ENCODE peak calls at places on chromosome 21, in seven cellular contexts. L, C, Y, E, T, K and F are unnamed samples.

GRCh38 chr21:42623684-42624083 is 29.7 kb upstream of the PDE9A start:
- DNase-seq in L (no peak), C (no peak), Y (no peak), E (no peak), T (no peak), K (no peak), F (no peak)

GRCh38 chr21:23853796-23854379 is 1753.4 kb downstream of the MRPL39 start:
- DNase-seq in L (peak), C (no peak), Y (no peak), E (no peak), T (no peak), K (peak), F (peak)

GRCh38 chr21:42626171-42626570 is 27.2 kb upstream of the PDE9A start:
- DNase-seq in L (no peak), C (no peak), Y (no peak), E (no peak), T (no peak), K (no peak), F (no peak)

GRCh38 chr21:44415073-44416025 is 40.0 kb upstream of the LRRC3 start:
- DNase-seq in L (no peak), C (no peak), Y (no peak), E (no peak), T (no peak), K (no peak), F (no peak)

GRCh38 chr21:29313662-29314408 is 15.1 kb downstream of the BACH1 start:
- DNase-seq in L (no peak), C (no peak), Y (no peak), E (no peak), T (no peak), K (no peak), F (no peak)

GRCh38 chr21:44931137-44931500 is 8.7 kb upstream of the SLX9 start:
- DNase-seq in L (no peak), C (no peak), Y (no peak), E (no peak), T (no peak), K (peak), F (no peak)

GRCh38 chr21:29748391-29749167 is 191.2 kb downstream of the GRIK1 start:
- DNase-seq in L (no peak), C (no peak), Y (no peak), E (no peak), T (no peak), K (no peak), F (no peak)

GRCh38 chr21:44082648-44083436 is 24.4 kb upstream of the PWP2 start:
- DNase-seq in L (no peak), C (no peak), Y (no peak), E (no peak), T (no peak), K (no peak), F (no peak)

GRCh38 chr21:21114456-21114855 is 116.2 kb downstream of the NCAM2 start:
- DNase-seq in L (no peak), C (no peak), Y (no peak), E (no peak), T (no peak), K (no peak), F (no peak)

GRCh38 chr21:15533618-15534017 is 196.2 kb upstream of the USP25 start:
- DNase-seq in L (no peak), C (no peak), Y (no peak), E (no peak), T (no peak), K (no peak), F (no peak)

GRCh38 chr21:17834639-17835354 is 15.6 kb upstream of the C21orf91 start:
- DNase-seq in L (no peak), C (no peak), Y (no peak), E (no peak), T (no peak), K (no peak), F (peak)

GRCh38 chr21:25350056-25350455 is 257.2 kb downstream of the MRPL39 start:
- DNase-seq in L (no peak), C (no peak), Y (no peak), E (no peak), T (no peak), K (peak), F (no peak)

GRCh38 chr21:41071410-41071809 is 96.5 kb upstream of the BACE2 start:
- DNase-seq in L (no peak), C (no peak), Y (no peak), E (peak), T (no peak), K (peak), F (no peak)

GRCh38 chr21:28220670-28221069 is 772.0 kb downstream of the LTN1 start:
- DNase-seq in L (no peak), C (no peak), Y (no peak), E (no peak), T (no peak), K (no peak), F (no peak)

GRCh38 chr21:36589352-36589971 is 109.5 kb upstream of the SIM2 start:
- DNase-seq in L (peak), C (peak), Y (peak), E (no peak), T (peak), K (peak), F (peak)

GRCh38 chr21:42777064-42777756 is 102.1 kb downstream of the WDR4 start:
- DNase-seq in L (no peak), C (no peak), Y (peak), E (no peak), T (no peak), K (no peak), F (no peak)

GRCh38 chr21:34668803-34669148 is at the start of gene CLIC6:
- DNase-seq in L (no peak), C (no peak), Y (no peak), E (no peak), T (no peak), K (no peak), F (no peak)

GRCh38 chr21:42407476-42407875 is 3.8 kb downstream of the UBASH3A start:
- DNase-seq in L (no peak), C (no peak), Y (no peak), E (no peak), T (no peak), K (no peak), F (no peak)

GRCh38 chr21:25362375-25363267 is 244.7 kb downstream of the MRPL39 start:
- DNase-seq in L (no peak), C (no peak), Y (no peak), E (no peak), T (no peak), K (no peak), F (no peak)

GRCh38 chr21:33973268-33973667 is 57.7 kb upstream of the ATP5PO start:
- DNase-seq in L (no peak), C (no peak), Y (no peak), E (no peak), T (no peak), K (no peak), F (no peak)

GRCh38 chr21:33901421-33902288 is 13.9 kb downstream of the ATP5PO start:
- DNase-seq in L (peak), C (no peak), Y (no peak), E (peak), T (peak), K (peak), F (no peak)

GRCh38 chr21:28723666-28724065 is 269.0 kb downstream of the LTN1 start:
- DNase-seq in L (no peak), C (no peak), Y (no peak), E (no peak), T (no peak), K (no peak), F (no peak)

GRCh38 chr21:41895643-41896493 is 16.7 kb upstream of the PRDM15 start:
- DNase-seq in L (peak), C (no peak), Y (no peak), E (no peak), T (no peak), K (no peak), F (peak)

GRCh38 chr21:36209626-36210171 is 53.1 kb downstream of the DOP1B start:
- DNase-seq in L (peak), C (peak), Y (no peak), E (no peak), T (peak), K (peak), F (no peak)

GRCh38 chr21:43318368-43318767 is 108.6 kb downstream of the SIK1 start:
- DNase-seq in L (no peak), C (no peak), Y (no peak), E (no peak), T (no peak), K (no peak), F (no peak)

GRCh38 chr21:23890652-23891051 is 1716.6 kb downstream of the MRPL39 start:
- DNase-seq in L (peak), C (no peak), Y (no peak), E (no peak), T (no peak), K (no peak), F (no peak)

GRCh38 chr21:35528109-35529042 is 479.3 kb upstream of the RUNX1 start:
- DNase-seq in L (no peak), C (no peak), Y (no peak), E (no peak), T (no peak), K (no peak), F (peak)

GRCh38 chr21:28867401-28867800 is 125.3 kb downstream of the LTN1 start:
- DNase-seq in L (no peak), C (no peak), Y (no peak), E (no peak), T (no peak), K (no peak), F (no peak)

GRCh38 chr21:14321042-14321441 is 61.9 kb downstream of the HSPA13 start:
- DNase-seq in L (no peak), C (no peak), Y (no peak), E (no peak), T (no peak), K (no peak), F (no peak)

GRCh38 chr21:42570841-42571387 is 57.3 kb downstream of the SLC37A1 start:
- DNase-seq in L (no peak), C (no peak), Y (no peak), E (no peak), T (no peak), K (peak), F (no peak)

GRCh38 chr21:34845521-34846213 is 176.9 kb downstream of the CLIC6 start:
- DNase-seq in L (no peak), C (peak), Y (peak), E (no peak), T (no peak), K (no peak), F (peak)

GRCh38 chr21:37346841-37347430 is 19.6 kb upstream of the DYRK1A start:
- DNase-seq in L (no peak), C (no peak), Y (no peak), E (no peak), T (no peak), K (no peak), F (no peak)

GRCh38 chr21:37061926-37062591 is 10.8 kb downstream of the PIGP start:
- DNase-seq in L (no peak), C (no peak), Y (no peak), E (no peak), T (peak), K (no peak), F (no peak)

GRCh38 chr21:36436829-36437744 is 42.8 kb downstream of the CLDN14 start:
- DNase-seq in L (no peak), C (no peak), Y (no peak), E (no peak), T (no peak), K (no peak), F (no peak)

GRCh38 chr21:19510057-19510456 is 1106.5 kb upstream of the TMPRSS15 start:
- DNase-seq in L (no peak), C (no peak), Y (no peak), E (no peak), T (no peak), K (no peak), F (no peak)

GRCh38 chr21:38821248-38821647 is 15.5 kb downstream of the ETS2 start:
- DNase-seq in L (no peak), C (no peak), Y (no peak), E (no peak), T (no peak), K (no peak), F (no peak)

GRCh38 chr21:38818336-38818723 is 12.6 kb downstream of the ETS2 start:
- DNase-seq in L (no peak), C (no peak), Y (no peak), E (no peak), T (no peak), K (no peak), F (no peak)

GRCh38 chr21:38820471-38821239 is 14.9 kb downstream of the ETS2 start:
- DNase-seq in L (no peak), C (no peak), Y (no peak), E (no peak), T (no peak), K (no peak), F (no peak)

GRCh38 chr21:38819051-38819718 is 13.5 kb downstream of the ETS2 start:
- DNase-seq in L (no peak), C (no peak), Y (no peak), E (no peak), T (no peak), K (no peak), F (no peak)

GRCh38 chr21:38819719-38820147 is 14.0 kb downstream of the ETS2 start:
- DNase-seq in L (no peak), C (no peak), Y (no peak), E (no peak), T (no peak), K (no peak), F (no peak)
- TF ChIP-seq POLR2AphosphoS5 in L (no peak), C (no peak), Y (no peak), E (no peak), T (no peak), K (no peak), F (no peak)

GRCh38 chr21:31714741-31715365 is 17.1 kb downstream of the SCAF4 start:
- DNase-seq in L (no peak), C (no peak), Y (no peak), E (no peak), T (no peak), K (no peak), F (no peak)
- TF ChIP-seq TAF1 in L (no peak), C (no peak), Y (no peak), E (no peak), T (no peak), K (no peak), F (no peak)

GRCh38 chr21:27035791-27036190 is 68.9 kb upstream of the ADAMTS5 start:
- DNase-seq in L (no peak), C (no peak), Y (no peak), E (no peak), T (no peak), K (no peak), F (no peak)
- TF ChIP-seq POLR2AphosphoS5 in L (no peak), C (no peak), Y (no peak), E (no peak), T (no peak), K (no peak), F (no peak)

DNA sequence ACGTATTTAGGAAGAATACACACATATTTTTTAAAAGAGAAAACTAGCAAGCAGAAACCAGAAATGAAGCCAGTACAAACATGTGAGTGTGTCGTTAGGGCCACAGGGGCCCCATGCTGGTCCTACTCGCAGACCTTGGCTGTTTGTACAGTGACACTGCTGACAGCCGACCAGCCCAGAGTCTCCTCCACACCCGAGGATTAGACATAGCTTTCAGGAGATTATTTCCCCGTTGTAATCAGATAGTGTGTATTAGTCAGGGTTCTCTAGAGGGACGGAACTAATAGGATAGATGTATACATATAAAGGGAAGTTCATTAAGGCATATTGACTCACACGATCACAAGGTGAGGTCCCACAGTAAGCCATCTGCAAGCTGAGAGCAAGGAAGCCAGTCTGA is 51.1 kb downstream of the DIP2A start:
- DNase-seq in L (no peak), C (no peak), Y (no peak), E (no peak), T (peak), K (no peak), F (no peak)
- TF ChIP-seq TAF1 in L (no peak), C (no peak), Y (no peak), E (no peak), T (no peak), K (no peak), F (no peak)